ENCODE peak calls at places on chromosomes 11 and 22, in seven cellular contexts. G is heart left ventricle; T is D341Med; D is Kasumi-1; E is activated CD4-positive, alpha-beta T cell treated with anti-CD3 and anti-CD28 coated beads, Interleukin-2, amount 50 U/mL, for 48 hours; C is GDM1; J is NCI-H524. S is an unnamed sample.

GRCh38 chr22:31274017-31274416 is 18.3 kb downstream of the PIK3IP1 start:
- DNase-seq in G (no peak), T (no peak), D (no peak), E (no peak), C (no peak), J (no peak), S (no peak)

GRCh38 chr22:27993201-27993635 is 74.2 kb upstream of the PITPNB start:
- DNase-seq in G (peak; percentile 5), T (no peak), D (no peak), E (no peak), C (no peak), J (no peak), S (no peak)

GRCh38 chr22:35357883-35358621 is 22.8 kb upstream of the HMOX1 start:
- DNase-seq in G (no peak), T (no peak), D (no peak), E (no peak), C (no peak), J (no peak), S (no peak)

GRCh38 chr11:8963569-8964323 is 496 bp downstream of the TMEM9B start:
- DNase-seq in G (peak; percentile 78), T (peak; percentile 84), D (peak; percentile 69), E (peak; percentile 87), C (peak; percentile 77), J (peak; percentile 67), S (peak; percentile 80)

GRCh38 chr22:22948651-22949611 is 61.3 kb downstream of the IGLL5 start:
- DNase-seq in G (no peak), T (no peak), D (no peak), E (no peak), C (no peak), J (peak; percentile 34), S (no peak)

GRCh38 chr11:36289226-36289852 is at the start of gene COMMD9:
- DNase-seq in G (peak; percentile 95), T (peak; percentile 97), D (peak; percentile 94), E (peak; percentile 96), C (peak; percentile 85), J (peak; percentile 91), S (peak; percentile 96)

GRCh38 chr11:117226388-117227385 is 5.2 kb downstream of the PCSK7 start:
- DNase-seq in G (peak; percentile 58), T (peak; percentile 73), D (peak; percentile 92), E (peak; percentile 33), C (peak; percentile 62), J (peak; percentile 72), S (peak; percentile 43)

GRCh38 chr22:24323233-24323632 is 52.6 kb downstream of the SPECC1L start:
- DNase-seq in G (no peak), T (no peak), D (no peak), E (no peak), C (no peak), J (no peak), S (no peak)

GRCh38 chr11:123973816-123974215 is 3.8 kb downstream of the OR10S1 start:
- DNase-seq in G (no peak), T (no peak), D (no peak), E (no peak), C (no peak), J (no peak), S (no peak)

GRCh38 chr22:48579035-48579914 is 1248.4 kb downstream of the BRD1 start:
- DNase-seq in G (no peak), T (no peak), D (no peak), E (no peak), C (no peak), J (no peak), S (no peak)

GRCh38 chr11:129275825-129276224 is 83.7 kb upstream of the ARHGAP32 start:
- DNase-seq in G (no peak), T (no peak), D (no peak), E (no peak), C (no peak), J (no peak), S (no peak)

GRCh38 chr11:67285541-67286498 is 3.3 kb upstream of the ANKRD13D start:
- DNase-seq in G (no peak), T (no peak), D (no peak), E (no peak), C (peak; percentile 26), J (no peak), S (no peak)

GRCh38 chr11:70530010-70530409 is 131.7 kb downstream of the CTTN start:
- DNase-seq in G (no peak), T (no peak), D (no peak), E (no peak), C (no peak), J (no peak), S (no peak)

GRCh38 chr11:72287293-72287692 is 43.3 kb upstream of the PHOX2A start:
- DNase-seq in G (no peak), T (no peak), D (no peak), E (no peak), C (no peak), J (no peak), S (no peak)

GRCh38 chr22:29485448-29485847 is 5.4 kb downstream of the NEFH start:
- DNase-seq in G (no peak), T (no peak), D (no peak), E (no peak), C (no peak), J (no peak), S (no peak)

GRCh38 chr22:19808873-19809478 is 45.7 kb downstream of the GNB1L start:
- DNase-seq in G (peak; percentile 47), T (no peak), D (no peak), E (no peak), C (no peak), J (no peak), S (peak; percentile 8)

GRCh38 chr22:39237276-39238123 is 7.3 kb downstream of the PDGFB start:
- DNase-seq in G (peak; percentile 51), T (no peak), D (no peak), E (no peak), C (no peak), J (no peak), S (no peak)

GRCh38 chr11:103609117-103610066 is 427.0 kb upstream of the DDI1 start:
- DNase-seq in G (no peak), T (peak; percentile 27), D (peak; percentile 47), E (no peak), C (no peak), J (no peak), S (peak; percentile 32)

GRCh38 chr22:50167689-50168489 is 2.6 kb upstream of the PANX2 start:
- DNase-seq in G (no peak), T (no peak), D (no peak), E (no peak), C (no peak), J (no peak), S (no peak)

GRCh38 chr11:57100638-57101312 is 81.0 kb upstream of the LRRC55 start:
- DNase-seq in G (no peak), T (no peak), D (no peak), E (no peak), C (no peak), J (no peak), S (no peak)

GRCh38 chr22:47122441-47123000 is 360.1 kb downstream of the TBC1D22A start:
- DNase-seq in G (no peak), T (no peak), D (no peak), E (no peak), C (no peak), J (no peak), S (no peak)

GRCh38 chr11:110160016-110160415 is 66.8 kb downstream of the ZC3H12C start:
- DNase-seq in G (no peak), T (no peak), D (no peak), E (no peak), C (no peak), J (no peak), S (no peak)

GRCh38 chr22:45911601-45912271 is 65.2 kb downstream of the WNT7B start:
- DNase-seq in G (peak; percentile 66), T (no peak), D (no peak), E (no peak), C (no peak), J (no peak), S (no peak)

GRCh38 chr11:65185869-65186341 is 4.2 kb downstream of the CAPN1 start:
- DNase-seq in G (no peak), T (peak; percentile 14), D (no peak), E (no peak), C (no peak), J (no peak), S (no peak)

GRCh38 chr11:113373306-113373705 is 14.3 kb upstream of the ANKK1 start:
- DNase-seq in G (no peak), T (no peak), D (no peak), E (no peak), C (no peak), J (no peak), S (no peak)

GRCh38 chr11:104663190-104664140 is 234.8 kb downstream of the CASP12 start:
- DNase-seq in G (no peak), T (no peak), D (no peak), E (no peak), C (no peak), J (no peak), S (no peak)

GRCh38 chr11:69818243-69819108 is 740 bp downstream of the FGF3 start:
- DNase-seq in G (no peak), T (peak; percentile 53), D (no peak), E (no peak), C (no peak), J (peak; percentile 8), S (no peak)

GRCh38 chr22:42462016-42462415 is 29.8 kb upstream of the NFAM1 start:
- DNase-seq in G (no peak), T (no peak), D (no peak), E (no peak), C (no peak), J (no peak), S (no peak)

GRCh38 chr22:30667486-30668305 is at the start of gene DUSP18:
- DNase-seq in G (peak; percentile 92), T (peak; percentile 99), D (peak; percentile 59), E (peak; percentile 96), C (peak; percentile 69), J (peak; percentile 94), S (peak; percentile 97)

GRCh38 chr22:17845340-17845739 is 71.1 kb upstream of the BID start:
- DNase-seq in G (no peak), T (no peak), D (no peak), E (no peak), C (no peak), J (no peak), S (no peak)

GRCh38 chr11:61743486-61744095 is 8.8 kb upstream of the MYRF start:
- DNase-seq in G (no peak), T (no peak), D (no peak), E (no peak), C (no peak), J (no peak), S (no peak)

GRCh38 chr22:36232715-36233401 is 6.5 kb downstream of the APOL2 start:
- DNase-seq in G (no peak), T (no peak), D (no peak), E (no peak), C (no peak), J (no peak), S (no peak)

GRCh38 chr11:35751664-35752061 is 89.1 kb downstream of the TRIM44 start:
- DNase-seq in G (no peak), T (no peak), D (no peak), E (no peak), C (no peak), J (no peak), S (no peak)

GRCh38 chr11:125165111-125165663 is 636 bp downstream of the PKNOX2 start:
- DNase-seq in G (peak; percentile 28), T (peak; percentile 75), D (no peak), E (peak; percentile 21), C (no peak), J (peak; percentile 31), S (no peak)

GRCh38 chr11:114562166-114562916 is 2.7 kb upstream of the NXPE1 start:
- DNase-seq in G (no peak), T (no peak), D (no peak), E (no peak), C (no peak), J (no peak), S (no peak)

S was measured in WERI-Rb-1.